ENCODE peak calls at places on chromosomes 13 and 19, in five cellular contexts. One of them, this sample, is unnamed.

GRCh38 chr13:110108348-110109139 is 198.4 kb downstream of the COL4A1 start:
- DNase-seq in HEK293T: peak; percentile 38
- DNase-seq in germinal center: no peak
- DNase-seq in activated CD4-positive, alpha-beta T cell treated with anti-CD3 and anti-CD28 coated beads, Interleukin-2, amount 50 U/mL, for 24 hours: no peak
- DNase-seq in adipocyte: peak; percentile 92
- DNase-seq in this sample: no peak

GRCh38 chr19:11377237-11377636 is 2.8 kb downstream of the SWSAP1 start:
- DNase-seq in germinal center: no peak
- DNase-seq in adipocyte: peak; percentile 84
- DNase-seq in activated CD4-positive, alpha-beta T cell treated with anti-CD3 and anti-CD28 coated beads, Interleukin-2, amount 50 U/mL, for 24 hours: no peak
- DNase-seq in HEK293T: no peak
- DNase-seq in this sample: no peak

GRCh38 chr19:58518261-58519086 is 1.1 kb downstream of the ZBTB45 start:
- DNase-seq in germinal center: no peak
- DNase-seq in activated CD4-positive, alpha-beta T cell treated with anti-CD3 and anti-CD28 coated beads, Interleukin-2, amount 50 U/mL, for 24 hours: no peak
- DNase-seq in HEK293T: no peak
- DNase-seq in adipocyte: peak; percentile 20
- DNase-seq in this sample: no peak

GRCh38 chr13:36548129-36548528 is 115.8 kb downstream of the CCNA1 start:
- DNase-seq in activated CD4-positive, alpha-beta T cell treated with anti-CD3 and anti-CD28 coated beads, Interleukin-2, amount 50 U/mL, for 24 hours: no peak
- DNase-seq in HEK293T: no peak
- DNase-seq in germinal center: no peak
- DNase-seq in adipocyte: no peak
- DNase-seq in this sample: no peak

GRCh38 chr19:35542209-35542608 is 3.2 kb upstream of the TMEM147 start:
- DNase-seq in HEK293T: no peak
- DNase-seq in adipocyte: no peak
- DNase-seq in germinal center: no peak
- DNase-seq in activated CD4-positive, alpha-beta T cell treated with anti-CD3 and anti-CD28 coated beads, Interleukin-2, amount 50 U/mL, for 24 hours: no peak
- DNase-seq in this sample: no peak

GRCh38 chr13:98543380-98544104 is 33.4 kb downstream of the STK24 start:
- DNase-seq in activated CD4-positive, alpha-beta T cell treated with anti-CD3 and anti-CD28 coated beads, Interleukin-2, amount 50 U/mL, for 24 hours: no peak
- DNase-seq in germinal center: no peak
- DNase-seq in adipocyte: no peak
- DNase-seq in HEK293T: no peak
- DNase-seq in this sample: no peak

GRCh38 chr13:112740502-112741131 is 50.8 kb downstream of the ATP11A start:
- DNase-seq in activated CD4-positive, alpha-beta T cell treated with anti-CD3 and anti-CD28 coated beads, Interleukin-2, amount 50 U/mL, for 24 hours: no peak
- DNase-seq in HEK293T: no peak
- DNase-seq in adipocyte: peak; percentile 85
- DNase-seq in germinal center: no peak
- DNase-seq in this sample: no peak

GRCh38 chr19:1653300-1653628 is 849 bp upstream of the TCF3 start:
- DNase-seq in adipocyte: no peak
- DNase-seq in activated CD4-positive, alpha-beta T cell treated with anti-CD3 and anti-CD28 coated beads, Interleukin-2, amount 50 U/mL, for 24 hours: no peak
- DNase-seq in germinal center: no peak
- DNase-seq in HEK293T: no peak
- DNase-seq in this sample: no peak

GRCh38 chr13:30744056-30744684 is 8.8 kb downstream of the ALOX5AP start:
- DNase-seq in activated CD4-positive, alpha-beta T cell treated with anti-CD3 and anti-CD28 coated beads, Interleukin-2, amount 50 U/mL, for 24 hours: peak; percentile 82
- DNase-seq in HEK293T: no peak
- DNase-seq in germinal center: peak; percentile 47
- DNase-seq in adipocyte: peak; percentile 32
- DNase-seq in this sample: peak; percentile 88

GRCh38 chr19:39212377-39212742 is 8.3 kb upstream of the SYCN start:
- DNase-seq in activated CD4-positive, alpha-beta T cell treated with anti-CD3 and anti-CD28 coated beads, Interleukin-2, amount 50 U/mL, for 24 hours: peak; percentile 43
- DNase-seq in adipocyte: peak; percentile 16
- DNase-seq in germinal center: no peak
- DNase-seq in HEK293T: peak; percentile 56
- DNase-seq in this sample: no peak

GRCh38 chr19:32605544-32605943 is 24.6 kb downstream of the PDCD5 start:
- DNase-seq in HEK293T: no peak
- DNase-seq in adipocyte: no peak
- DNase-seq in activated CD4-positive, alpha-beta T cell treated with anti-CD3 and anti-CD28 coated beads, Interleukin-2, amount 50 U/mL, for 24 hours: no peak
- DNase-seq in germinal center: no peak
- DNase-seq in this sample: no peak

GRCh38 chr19:3835055-3835435 is 33.8 kb downstream of the ZFR2 start:
- DNase-seq in adipocyte: no peak
- DNase-seq in activated CD4-positive, alpha-beta T cell treated with anti-CD3 and anti-CD28 coated beads, Interleukin-2, amount 50 U/mL, for 24 hours: no peak
- DNase-seq in germinal center: no peak
- DNase-seq in HEK293T: no peak
- DNase-seq in this sample: no peak

GRCh38 chr19:46016426-46017094 is 6.3 kb downstream of the PGLYRP1 start:
- DNase-seq in activated CD4-positive, alpha-beta T cell treated with anti-CD3 and anti-CD28 coated beads, Interleukin-2, amount 50 U/mL, for 24 hours: peak; percentile 72
- DNase-seq in HEK293T: peak; percentile 92
- DNase-seq in adipocyte: peak; percentile 94
- DNase-seq in germinal center: peak; percentile 87
- DNase-seq in this sample: peak; percentile 93

GRCh38 chr19:51016798-51017683 is 2.5 kb downstream of the KLK10 start:
- DNase-seq in activated CD4-positive, alpha-beta T cell treated with anti-CD3 and anti-CD28 coated beads, Interleukin-2, amount 50 U/mL, for 24 hours: peak; percentile 55
- DNase-seq in germinal center: no peak
- DNase-seq in HEK293T: peak; percentile 84
- DNase-seq in adipocyte: peak; percentile 46
- DNase-seq in this sample: peak; percentile 86

GRCh38 chr19:44677019-44677809 is 5.9 kb downstream of the CEACAM19 start:
- DNase-seq in germinal center: no peak
- DNase-seq in adipocyte: peak; percentile 75
- DNase-seq in activated CD4-positive, alpha-beta T cell treated with anti-CD3 and anti-CD28 coated beads, Interleukin-2, amount 50 U/mL, for 24 hours: no peak
- DNase-seq in HEK293T: peak; percentile 70
- DNase-seq in this sample: no peak

GRCh38 chr19:611506-611869 is 21.8 kb downstream of the HCN2 start:
- DNase-seq in activated CD4-positive, alpha-beta T cell treated with anti-CD3 and anti-CD28 coated beads, Interleukin-2, amount 50 U/mL, for 24 hours: peak; percentile 69
- DNase-seq in germinal center: no peak
- DNase-seq in adipocyte: peak; percentile 84
- DNase-seq in HEK293T: no peak
- DNase-seq in this sample: no peak

GRCh38 chr13:39417643-39418042 is 185.3 kb downstream of the LHFPL6 start:
- DNase-seq in adipocyte: peak; percentile 78
- DNase-seq in HEK293T: no peak
- DNase-seq in activated CD4-positive, alpha-beta T cell treated with anti-CD3 and anti-CD28 coated beads, Interleukin-2, amount 50 U/mL, for 24 hours: no peak
- DNase-seq in germinal center: no peak
- DNase-seq in this sample: no peak